ENCODE peak calls at places on chromosomes 1 and 21, in eight cellular contexts. Z is endodermal cell, F is GM06990, B is RWPE2, I is pancreas, R is GM13976, X is cardiac muscle cell, J is RWPE1. K is an unnamed sample.

GRCh38 chr1:9439074-9439761 is 100.0 kb upstream of the SLC25A33 start:
- DNase-seq in B (no peak), F (no peak), X (peak; percentile 50), R (no peak), I (peak; percentile 53), Z (no peak), J (no peak), K (no peak)

GRCh38 chr21:44590311-44590721 is 2.0 kb downstream of the KRTAP10-6 start:
- DNase-seq in R (no peak), B (no peak), F (no peak), Z (no peak), X (no peak), J (no peak), I (no peak), K (no peak)

GRCh38 chr1:23214640-23215039 is 2.7 kb downstream of the HTR1D start:
- DNase-seq in I (no peak), J (no peak), B (no peak), X (no peak), F (no peak), Z (no peak), R (no peak), K (no peak)

GRCh38 chr1:61782771-61783170 is 40.5 kb downstream of the PATJ start:
- DNase-seq in B (no peak), Z (no peak), R (no peak), I (no peak), F (peak; percentile 3), X (no peak), J (no peak), K (no peak)

GRCh38 chr1:209723761-209724693 is 19.4 kb downstream of the HSD11B1 start:
- DNase-seq in I (no peak), F (peak; percentile 30), J (no peak), X (no peak), R (peak; percentile 30), Z (no peak), B (no peak), K (no peak)

GRCh38 chr1:33008051-33008914 is 28.4 kb downstream of the AK2 start:
- DNase-seq in I (peak; percentile 65), B (no peak), Z (no peak), R (no peak), F (no peak), X (peak; percentile 70), J (no peak), K (no peak)

GRCh38 chr1:12157366-12158231 is 9.2 kb upstream of the TNFRSF1B start:
- DNase-seq in X (no peak), F (peak; percentile 53), B (no peak), Z (no peak), R (peak; percentile 74), J (no peak), I (no peak), K (no peak)

GRCh38 chr1:31705080-31705866 is 1.5 kb upstream of the COL16A1 start:
- DNase-seq in Z (peak; percentile 88), J (peak; percentile 58), R (peak; percentile 87), I (no peak), X (peak; percentile 77), B (no peak), F (peak; percentile 76), K (no peak)

GRCh38 chr1:59691261-59691660 is 123.5 kb upstream of the HOOK1 start:
- DNase-seq in R (no peak), I (no peak), F (no peak), J (no peak), Z (no peak), B (no peak), X (peak; percentile 38), K (no peak)

GRCh38 chr1:225815526-225816178 is 5.7 kb downstream of the EPHX1 start:
- DNase-seq in Z (peak; percentile 46), I (no peak), J (no peak), R (no peak), F (no peak), X (no peak), B (no peak), K (no peak)

GRCh38 chr1:233461847-233462246 is 134.3 kb downstream of the MAP3K21 start:
- DNase-seq in X (no peak), J (no peak), F (no peak), Z (no peak), I (no peak), R (no peak), B (no peak), K (no peak)

GRCh38 chr21:46211786-46212720 is 16.5 kb downstream of the LSS start:
- DNase-seq in F (no peak), Z (peak; percentile 33), X (no peak), J (no peak), B (peak; percentile 60), R (no peak), I (no peak), K (peak; percentile 20)

GRCh38 chr1:29394521-29394921 is 158.2 kb downstream of the PTPRU start:
- DNase-seq in X (no peak), B (no peak), F (no peak), R (no peak), I (no peak), J (no peak), Z (peak; percentile 24), K (no peak)

GRCh38 chr1:154405762-154406571 is 824 bp downstream of the IL6R start:
- DNase-seq in X (peak; percentile 59), Z (peak; percentile 74), I (peak; percentile 59), R (peak; percentile 63), B (no peak), F (peak; percentile 72), J (no peak), K (peak; percentile 92)

GRCh38 chr1:175978926-175979325 is 228.2 kb downstream of the COP1 start:
- DNase-seq in B (no peak), Z (no peak), R (no peak), I (no peak), X (peak; percentile 19), J (no peak), F (no peak), K (no peak)

GRCh38 chr21:31173881-31174555 is 135.7 kb upstream of the KRTAP19-8 start:
- DNase-seq in Z (no peak), F (no peak), R (no peak), B (no peak), I (peak; percentile 4), J (no peak), X (peak; percentile 49), K (no peak)

GRCh38 chr21:46556802-46557201 is 48.1 kb downstream of the S100B start:
- DNase-seq in R (no peak), J (no peak), X (no peak), F (no peak), Z (no peak), B (no peak), I (no peak), K (no peak)

GRCh38 chr1:212433577-212434462 is 1.1 kb downstream of the NENF start:
- DNase-seq in F (no peak), R (no peak), J (no peak), I (no peak), Z (no peak), X (no peak), B (no peak), K (no peak)

GRCh38 chr1:165152109-165152508 is 204.4 kb downstream of the LMX1A start:
- DNase-seq in Z (no peak), J (no peak), I (no peak), X (no peak), B (no peak), R (no peak), F (no peak), K (no peak)

GRCh38 chr1:39540504-39541031 is 36.0 kb downstream of the PABPC4 start:
- DNase-seq in B (no peak), J (no peak), Z (no peak), I (no peak), X (peak; percentile 76), F (no peak), R (no peak), K (peak; percentile 38)

GRCh38 chr1:112105557-112105956 is 116.1 kb upstream of the KCND3 start:
- DNase-seq in F (no peak), J (no peak), B (no peak), R (no peak), I (no peak), X (no peak), Z (no peak), K (no peak)

GRCh38 chr1:232486454-232487202 is 143.3 kb downstream of the SIPA1L2 start:
- DNase-seq in I (no peak), Z (no peak), B (no peak), R (no peak), F (no peak), X (no peak), J (peak; percentile 26), K (no peak)

GRCh38 chr21:45084121-45084520 is 9.7 kb downstream of the ADARB1 start:
- DNase-seq in J (no peak), F (no peak), B (no peak), Z (no peak), X (no peak), I (no peak), R (no peak), K (no peak)

GRCh38 chr1:152182431-152182830 is 23.4 kb upstream of the RPTN start:
- DNase-seq in Z (peak; percentile 61), J (no peak), I (no peak), X (peak; percentile 46), F (no peak), B (no peak), R (no peak), K (no peak)
- TF ChIP-seq CTCF in Z (peak; percentile 71), J (no peak), I (no peak), X (peak; percentile 54), F (peak; percentile 64), B (peak; percentile 55), R (peak; percentile 43), K (no peak)

GRCh38 chr21:41651830-41652229 is 115.0 kb downstream of the RIPK4 start:
- DNase-seq in Z (no peak), I (no peak), R (no peak), F (no peak), J (no peak), X (no peak), B (no peak), K (no peak)
- TF ChIP-seq CTCF in Z (peak; percentile 52), I (no peak), R (no peak), F (no peak), J (no peak), X (no peak), B (no peak), K (no peak)

GRCh38 chr1:164092603-164093353 is 466.2 kb upstream of the PBX1 start:
- DNase-seq in J (no peak), Z (peak; percentile 57), B (no peak), X (peak; percentile 27), F (no peak), R (no peak), I (no peak), K (no peak)
- TF ChIP-seq CTCF in J (no peak), Z (peak; percentile 48), B (no peak), X (peak; percentile 41), F (no peak), R (no peak), I (no peak), K (no peak)

DNA sequence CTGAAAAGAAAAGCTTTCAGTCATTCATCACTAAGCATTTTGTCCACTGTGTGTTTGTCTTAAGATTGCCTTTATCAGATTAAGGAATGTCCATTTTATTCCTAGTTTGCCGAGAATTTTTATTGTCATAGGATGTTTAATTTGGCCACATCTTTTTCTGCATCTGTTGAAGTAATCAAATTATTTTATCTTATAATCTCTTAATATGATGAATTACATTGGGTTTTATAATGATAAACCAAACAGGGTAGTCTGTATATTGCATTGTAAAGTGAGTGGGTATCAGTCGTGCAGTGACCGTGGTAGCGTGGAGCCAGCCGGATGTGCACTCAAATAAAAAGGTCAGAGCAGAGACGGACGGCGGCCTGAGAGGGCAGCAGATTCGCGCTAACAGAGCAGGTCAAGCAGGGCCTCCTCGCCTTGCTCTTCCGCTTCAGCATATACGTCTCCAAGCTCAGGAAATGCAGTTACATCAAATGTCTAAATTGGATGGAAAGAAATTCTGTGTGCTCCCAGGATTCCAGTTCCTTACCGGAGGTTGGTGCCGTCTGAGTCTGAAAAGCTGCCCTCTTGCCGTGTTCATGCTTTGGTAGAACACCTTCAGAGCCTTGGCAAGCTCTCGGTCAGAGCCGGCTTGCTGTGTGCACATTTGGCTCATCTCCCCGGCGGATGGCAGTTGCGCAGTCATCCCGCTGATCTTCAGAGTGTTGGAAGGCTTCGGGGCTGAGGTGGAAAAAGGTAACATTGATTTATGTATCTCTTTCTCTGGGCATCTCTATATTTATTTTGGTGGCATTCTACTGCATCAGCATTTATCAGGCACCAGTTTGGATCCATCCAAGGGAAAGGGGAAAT is 51.5 kb downstream of the SCCPDH start:
- DNase-seq in Z (no peak), X (no peak), J (no peak), F (no peak), I (no peak), R (no peak), B (no peak), K (no peak)
- TF ChIP-seq CTCF in Z (no peak), X (no peak), J (no peak), F (no peak), I (no peak), R (no peak), B (no peak), K (no peak)